ENCODE peak calls at places on chromosomes 12 and 14, in nine cellular contexts. P is A549, L is astrocyte of the spinal cord, B is cardiac muscle cell, G is progenitor cell of endocrine pancreas, O is astrocyte of the cerebellum, S is BJ, U is sigmoid colon, T is tibial artery. F is an unnamed sample.

GRCh38 chr12:62861586-62861985 is 73.4 kb downstream of the PPM1H start:
- DNase-seq in O (no peak), S (no peak), L (no peak), B (no peak), U (no peak), T (no peak), G (no peak), P (no peak), F (no peak)

GRCh38 chr14:99174081-99174851 is 97.7 kb downstream of the BCL11B start:
- DNase-seq in T (no peak), L (no peak), O (no peak), S (no peak), P (no peak), U (peak; percentile 44), G (no peak), B (no peak), F (no peak)

GRCh38 chr12:26629864-26630263 is 203.1 kb downstream of the ITPR2 start:
- DNase-seq in L (peak; percentile 63), O (no peak), T (no peak), U (no peak), G (no peak), B (peak; percentile 38), P (peak; percentile 28), S (no peak), F (no peak)

GRCh38 chr12:26853303-26854027 is 20.5 kb upstream of the ITPR2 start:
- DNase-seq in S (no peak), T (peak; percentile 72), P (peak; percentile 67), O (no peak), U (peak; percentile 76), B (peak; percentile 76), G (peak; percentile 40), L (peak; percentile 64), F (peak; percentile 62)

GRCh38 chr12:124254126-124254525 is 40.8 kb upstream of the RFLNA start:
- DNase-seq in L (no peak), S (no peak), B (no peak), P (no peak), O (no peak), T (peak; percentile 33), G (no peak), U (no peak), F (no peak)

GRCh38 chr14:101101456-101102056 is 198.0 kb upstream of the RTL1 start:
- DNase-seq in G (no peak), B (no peak), T (no peak), U (peak; percentile 54), P (peak; percentile 60), S (no peak), O (no peak), L (no peak), F (no peak)

GRCh38 chr14:36647827-36648753 is 13.6 kb upstream of the PAX9 start:
- DNase-seq in T (peak; percentile 67), B (peak; percentile 23), U (no peak), O (no peak), S (no peak), L (peak; percentile 55), P (peak; percentile 69), G (peak; percentile 49), F (no peak)

GRCh38 chr14:75653563-75653962 is 7.1 kb downstream of the ERG28 start:
- DNase-seq in T (no peak), G (no peak), B (no peak), P (no peak), L (no peak), U (no peak), S (no peak), O (no peak), F (no peak)

GRCh38 chr12:114812858-114813761 is 129.1 kb upstream of the TBX3 start:
- DNase-seq in S (no peak), P (peak; percentile 43), O (peak; percentile 78), U (no peak), T (peak; percentile 6), L (peak; percentile 57), G (no peak), B (peak; percentile 56), F (no peak)

GRCh38 chr12:105862163-105862821 is 276.5 kb downstream of the NUAK1 start:
- DNase-seq in G (no peak), S (no peak), B (peak; percentile 41), U (no peak), P (no peak), O (no peak), L (no peak), T (no peak), F (no peak)

GRCh38 chr12:95164656-95165055 is 52.6 kb downstream of the FGD6 start:
- DNase-seq in U (no peak), O (no peak), S (no peak), G (no peak), L (peak; percentile 21), P (no peak), T (no peak), B (peak; percentile 54), F (no peak)

GRCh38 chr12:121949643-121950397 is 31.4 kb downstream of the CFAP251 start:
- DNase-seq in B (peak; percentile 87), U (no peak), T (no peak), G (no peak), P (peak; percentile 79), S (no peak), O (peak; percentile 68), L (peak; percentile 87), F (no peak)

GRCh38 chr14:35229495-35230089 is 62.6 kb upstream of the PSMA6 start:
- DNase-seq in U (no peak), S (no peak), G (no peak), L (no peak), T (no peak), B (peak; percentile 39), P (no peak), O (no peak), F (no peak)
- TF ChIP-seq CTCF in U (peak; percentile 13), S (no peak), G (peak; percentile 24), L (peak; percentile 21), T (no peak), B (peak; percentile 41), P (peak; percentile 51), O (no peak), F (peak; percentile 56)

DNA sequence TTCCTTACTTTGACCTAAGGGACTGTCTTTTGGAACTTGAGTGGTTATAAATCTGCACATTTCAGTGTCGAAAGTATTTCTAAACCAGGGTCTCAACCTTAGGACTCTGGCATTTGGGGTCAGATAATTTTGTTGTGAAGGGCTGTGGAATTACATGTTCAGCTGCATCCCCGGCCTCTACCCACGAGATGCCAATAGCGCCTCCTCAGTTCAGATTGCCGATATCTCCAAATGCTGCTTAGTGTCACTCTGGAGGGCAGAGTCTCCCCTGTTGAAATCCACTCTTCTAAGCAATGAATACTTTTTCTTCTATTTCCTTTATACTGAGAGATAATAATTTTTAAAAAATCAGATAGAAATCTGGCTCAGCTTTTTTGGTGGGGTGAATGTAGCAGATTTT is 379.4 kb upstream of the RGS6 start:
- DNase-seq in T (no peak), G (no peak), B (no peak), S (no peak), P (no peak), O (no peak), L (no peak), U (no peak), F (no peak)
- TF ChIP-seq CTCF in T (no peak), G (no peak), B (no peak), S (no peak), P (no peak), O (no peak), L (no peak), U (no peak), F (no peak)

DNA sequence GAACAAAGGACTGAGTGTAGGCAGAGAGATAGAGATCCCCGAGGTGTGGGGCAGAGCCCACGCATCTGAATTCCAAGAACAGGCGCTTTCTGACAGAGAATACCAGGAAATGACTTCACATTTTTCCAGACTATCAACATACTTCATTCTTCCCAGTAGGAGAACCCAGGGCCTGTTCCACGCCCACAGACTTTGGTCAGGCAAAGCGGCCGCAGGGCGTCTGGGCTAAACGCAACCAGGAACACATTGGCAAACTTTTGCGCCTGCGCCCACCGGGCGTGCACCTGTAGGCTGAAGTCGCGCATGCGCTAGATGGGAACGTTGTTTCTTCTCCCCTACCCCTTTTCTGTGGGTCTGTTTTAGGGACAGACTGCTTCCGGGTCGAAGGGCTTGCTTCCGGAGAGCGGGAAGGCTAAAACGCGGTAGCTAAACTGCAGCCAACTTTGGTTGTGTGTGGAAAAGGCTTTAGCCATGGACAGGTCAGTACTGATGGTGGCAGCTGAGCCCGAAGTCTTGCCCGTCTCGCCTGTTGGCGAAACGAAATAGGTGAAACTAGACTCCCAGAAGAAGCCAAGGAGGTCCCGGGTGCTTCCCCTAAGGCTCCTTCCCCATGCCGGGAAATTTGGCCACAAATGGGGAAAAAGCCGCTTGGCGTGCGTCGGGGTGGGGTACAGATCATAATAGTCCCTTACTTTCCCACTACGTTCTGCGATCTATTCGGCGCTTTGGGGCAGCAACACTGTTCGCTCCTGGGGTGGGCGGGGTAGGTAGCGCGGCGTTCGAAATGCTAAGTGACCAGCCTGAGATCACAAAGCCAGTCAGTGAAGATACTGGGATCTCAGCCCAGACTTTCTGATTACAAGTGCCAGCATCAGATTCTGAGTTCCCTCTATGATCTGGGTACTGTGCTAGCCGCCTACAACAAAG is at the start of gene NUP107:
- DNase-seq in O (peak; percentile 99), B (peak; percentile 99), L (peak; percentile 99), S (peak; percentile 91), G (peak; percentile 99), P (peak; percentile 99), U (peak; percentile 100), T (peak; percentile 99), F (peak; percentile 96)
- TF ChIP-seq CTCF in O (peak; percentile 44), B (peak; percentile 28), L (peak; percentile 19), S (peak; percentile 43), G (peak; percentile 28), P (no peak), U (no peak), T (peak; percentile 29), F (no peak)

GRCh38 chr12:28876423-28876822 is 272.7 kb upstream of the FAR2 start:
- DNase-seq in T (no peak), L (no peak), P (no peak), O (no peak), U (no peak), G (no peak), B (no peak), S (no peak), F (no peak)

GRCh38 chr12:28874758-28875157 is 274.3 kb upstream of the FAR2 start:
- DNase-seq in S (no peak), B (no peak), P (no peak), T (no peak), L (no peak), G (no peak), O (no peak), U (no peak), F (no peak)

GRCh38 chr12:28869197-28869596 is 279.9 kb upstream of the FAR2 start:
- DNase-seq in P (peak; percentile 14), G (no peak), O (peak; percentile 4), B (peak; percentile 86), U (no peak), S (peak; percentile 50), T (no peak), L (peak; percentile 88), F (no peak)

GRCh38 chr12:28870839-28871440 is 278.1 kb upstream of the FAR2 start:
- DNase-seq in S (no peak), L (peak; percentile 20), U (no peak), T (no peak), G (no peak), B (no peak), P (peak; percentile 12), O (no peak), F (peak; percentile 36)

DNA sequence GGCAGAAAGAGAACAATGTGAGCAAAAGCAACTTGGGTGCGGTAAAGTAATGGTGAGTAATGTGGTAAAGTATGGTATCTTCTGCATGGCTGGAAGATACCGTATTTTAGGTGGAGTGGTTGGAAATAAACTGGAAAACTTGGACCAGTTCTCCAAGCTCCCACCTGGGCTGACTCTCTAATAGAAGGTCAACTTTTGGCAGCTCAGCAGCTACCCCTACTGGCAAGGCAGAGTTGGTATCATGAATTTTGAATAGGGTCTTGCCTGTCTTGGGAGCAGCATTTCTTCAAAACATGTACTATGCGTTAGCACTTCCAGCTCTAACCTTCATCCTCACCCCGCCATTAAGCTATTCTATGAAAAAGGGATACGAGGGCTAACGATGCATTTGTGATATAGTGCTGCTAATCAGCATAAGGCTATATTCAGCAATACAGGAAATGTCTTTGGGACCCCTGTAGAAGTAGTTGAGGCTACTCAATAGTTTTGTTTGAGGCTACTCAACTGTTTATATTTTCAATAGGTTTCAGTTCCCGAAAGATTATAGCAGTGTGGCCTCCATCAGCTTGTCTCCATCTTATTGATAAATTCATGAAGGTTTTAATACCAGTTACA is 276.3 kb upstream of the FAR2 start:
- DNase-seq in S (no peak), L (peak; percentile 71), T (no peak), P (peak; percentile 69), B (peak; percentile 86), O (peak; percentile 43), G (peak; percentile 71), U (no peak), F (peak; percentile 43)
- TF ChIP-seq CTCF in S (peak; percentile 83), L (peak; percentile 88), T (peak; percentile 23), P (peak; percentile 71), B (peak; percentile 84), O (peak; percentile 87), G (peak; percentile 92), U (peak; percentile 28), F (peak; percentile 74)